ENCODE peak calls at places on chromosomes 5 and 9, in six cellular contexts. One of them, this sample, is unnamed.

GRCh38 chr5:111158105-111158744 is 66.0 kb upstream of the CAMK4 start:
- DNase-seq in IMR-90: peak; percentile 85
- DNase-seq in choroid plexus epithelial cell: peak; percentile 93
- DNase-seq in heart left ventricle: peak; percentile 39
- DNase-seq in lower leg skin: peak; percentile 78
- DNase-seq in upper lobe of right lung: no peak
- DNase-seq in this sample: peak; percentile 91

GRCh38 chr5:135355182-135355581 is 43.8 kb downstream of the MACROH2A1 start:
- DNase-seq in IMR-90: peak; percentile 53
- DNase-seq in choroid plexus epithelial cell: no peak
- DNase-seq in heart left ventricle: no peak
- DNase-seq in lower leg skin: no peak
- DNase-seq in upper lobe of right lung: no peak
- DNase-seq in this sample: no peak

GRCh38 chr9:7439355-7439978 is 360.1 kb downstream of the DMAC1 start:
- DNase-seq in IMR-90: peak; percentile 73
- DNase-seq in choroid plexus epithelial cell: peak; percentile 3
- DNase-seq in heart left ventricle: no peak
- DNase-seq in lower leg skin: no peak
- DNase-seq in upper lobe of right lung: no peak
- DNase-seq in this sample: peak; percentile 38

GRCh38 chr5:166957763-166958162 is 1333.7 kb upstream of the WWC1 start:
- DNase-seq in IMR-90: no peak
- DNase-seq in choroid plexus epithelial cell: no peak
- DNase-seq in heart left ventricle: no peak
- DNase-seq in lower leg skin: no peak
- DNase-seq in upper lobe of right lung: no peak
- DNase-seq in this sample: no peak

GRCh38 chr5:88719434-88719833 is 163.6 kb downstream of the MEF2C start:
- DNase-seq in IMR-90: no peak
- DNase-seq in choroid plexus epithelial cell: no peak
- DNase-seq in heart left ventricle: no peak
- DNase-seq in lower leg skin: no peak
- DNase-seq in upper lobe of right lung: no peak
- DNase-seq in this sample: no peak

GRCh38 chr9:3467593-3468219 is 58.1 kb downstream of the RFX3 start:
- DNase-seq in IMR-90: peak; percentile 72
- DNase-seq in choroid plexus epithelial cell: peak; percentile 90
- DNase-seq in heart left ventricle: peak; percentile 49
- DNase-seq in lower leg skin: peak; percentile 47
- DNase-seq in upper lobe of right lung: no peak
- DNase-seq in this sample: peak; percentile 81

GRCh38 chr5:74355456-74355855 is 285.1 kb downstream of the ENC1 start:
- DNase-seq in IMR-90: no peak
- DNase-seq in choroid plexus epithelial cell: no peak
- DNase-seq in heart left ventricle: no peak
- DNase-seq in lower leg skin: no peak
- DNase-seq in upper lobe of right lung: no peak
- DNase-seq in this sample: no peak

GRCh38 chr9:127583605-127584053 is 28.4 kb upstream of the STXBP1 start:
- DNase-seq in IMR-90: peak; percentile 71
- DNase-seq in choroid plexus epithelial cell: peak; percentile 70
- DNase-seq in heart left ventricle: no peak
- DNase-seq in lower leg skin: no peak
- DNase-seq in upper lobe of right lung: no peak
- DNase-seq in this sample: peak; percentile 95

GRCh38 chr5:130222638-130223037 is 318.4 kb downstream of the CHSY3 start:
- DNase-seq in IMR-90: no peak
- DNase-seq in choroid plexus epithelial cell: peak; percentile 80
- DNase-seq in heart left ventricle: no peak
- DNase-seq in lower leg skin: no peak
- DNase-seq in upper lobe of right lung: no peak
- DNase-seq in this sample: peak; percentile 51

GRCh38 chr5:83891261-83891660 is 170.6 kb upstream of the HAPLN1 start:
- DNase-seq in IMR-90: peak; percentile 45
- DNase-seq in choroid plexus epithelial cell: no peak
- DNase-seq in heart left ventricle: no peak
- DNase-seq in lower leg skin: no peak
- DNase-seq in upper lobe of right lung: no peak
- DNase-seq in this sample: peak; percentile 18

GRCh38 chr9:34592895-34593601 is 3.5 kb upstream of the CNTFR start:
- DNase-seq in IMR-90: no peak
- DNase-seq in choroid plexus epithelial cell: no peak
- DNase-seq in heart left ventricle: peak; percentile 71
- DNase-seq in lower leg skin: peak; percentile 79
- DNase-seq in upper lobe of right lung: peak; percentile 84
- DNase-seq in this sample: no peak

GRCh38 chr9:120917989-120918630 is 8.5 kb downstream of the TRAF1 start:
- DNase-seq in IMR-90: no peak
- DNase-seq in choroid plexus epithelial cell: no peak
- DNase-seq in heart left ventricle: no peak
- DNase-seq in lower leg skin: no peak
- DNase-seq in upper lobe of right lung: no peak
- DNase-seq in this sample: no peak

GRCh38 chr9:4382722-4383317 is 83.0 kb upstream of the GLIS3 start:
- DNase-seq in IMR-90: peak; percentile 23
- DNase-seq in choroid plexus epithelial cell: peak; percentile 66
- DNase-seq in heart left ventricle: no peak
- DNase-seq in lower leg skin: no peak
- DNase-seq in upper lobe of right lung: no peak
- DNase-seq in this sample: peak; percentile 60

GRCh38 chr9:37197158-37198033 is 77.0 kb downstream of the ZCCHC7 start:
- DNase-seq in IMR-90: peak; percentile 77
- DNase-seq in choroid plexus epithelial cell: peak; percentile 57
- DNase-seq in heart left ventricle: no peak
- DNase-seq in lower leg skin: no peak
- DNase-seq in upper lobe of right lung: no peak
- DNase-seq in this sample: peak; percentile 49

GRCh38 chr5:40227366-40227765 is 452.3 kb upstream of the PTGER4 start:
- DNase-seq in IMR-90: peak; percentile 91
- DNase-seq in choroid plexus epithelial cell: peak; percentile 49
- DNase-seq in heart left ventricle: no peak
- DNase-seq in lower leg skin: no peak
- DNase-seq in upper lobe of right lung: no peak
- DNase-seq in this sample: peak; percentile 37

GRCh38 chr5:42930934-42931333 is 109.2 kb downstream of the ANXA2R start:
- DNase-seq in IMR-90: peak; percentile 18
- DNase-seq in choroid plexus epithelial cell: no peak
- DNase-seq in heart left ventricle: no peak
- DNase-seq in lower leg skin: no peak
- DNase-seq in upper lobe of right lung: no peak
- DNase-seq in this sample: peak; percentile 39

GRCh38 chr9:134371731-134372130 is 45.5 kb downstream of the RXRA start:
- DNase-seq in IMR-90: no peak
- DNase-seq in choroid plexus epithelial cell: no peak
- DNase-seq in heart left ventricle: peak; percentile 77
- DNase-seq in lower leg skin: peak; percentile 82
- DNase-seq in upper lobe of right lung: peak; percentile 93
- DNase-seq in this sample: no peak

GRCh38 chr9:114390952-114391351 is 3.2 kb upstream of the AKNA start:
- DNase-seq in IMR-90: peak; percentile 18
- DNase-seq in choroid plexus epithelial cell: no peak
- DNase-seq in heart left ventricle: no peak
- DNase-seq in lower leg skin: no peak
- DNase-seq in upper lobe of right lung: no peak
- DNase-seq in this sample: no peak

GRCh38 chr5:59099270-59099994 is 516.6 kb downstream of the RAB3C start:
- DNase-seq in IMR-90: peak; percentile 96
- DNase-seq in choroid plexus epithelial cell: peak; percentile 95
- DNase-seq in heart left ventricle: no peak
- DNase-seq in lower leg skin: no peak
- DNase-seq in upper lobe of right lung: no peak
- DNase-seq in this sample: peak; percentile 55

GRCh38 chr5:134551891-134552290 is 26.4 kb downstream of the JADE2 start:
- DNase-seq in IMR-90: peak; percentile 24
- DNase-seq in choroid plexus epithelial cell: no peak
- DNase-seq in heart left ventricle: no peak
- DNase-seq in lower leg skin: no peak
- DNase-seq in upper lobe of right lung: no peak
- DNase-seq in this sample: peak; percentile 35

GRCh38 chr9:32015795-32016194 is 368.6 kb upstream of the ACO1 start:
- DNase-seq in IMR-90: no peak
- DNase-seq in choroid plexus epithelial cell: no peak
- DNase-seq in heart left ventricle: no peak
- DNase-seq in lower leg skin: no peak
- DNase-seq in upper lobe of right lung: no peak
- DNase-seq in this sample: no peak

GRCh38 chr5:141559481-141559880 is 59.3 kb downstream of the DIAPH1 start:
- DNase-seq in IMR-90: peak; percentile 73
- DNase-seq in choroid plexus epithelial cell: peak; percentile 60
- DNase-seq in heart left ventricle: peak; percentile 38
- DNase-seq in lower leg skin: no peak
- DNase-seq in upper lobe of right lung: no peak
- DNase-seq in this sample: peak; percentile 87

GRCh38 chr5:94702729-94703128 is 84.3 kb downstream of the SLF1 start:
- DNase-seq in IMR-90: no peak
- DNase-seq in choroid plexus epithelial cell: no peak
- DNase-seq in heart left ventricle: no peak
- DNase-seq in lower leg skin: no peak
- DNase-seq in upper lobe of right lung: no peak
- DNase-seq in this sample: no peak

GRCh38 chr5:134086943-134087305 is 27.6 kb upstream of the TCF7 start:
- DNase-seq in IMR-90: no peak
- DNase-seq in choroid plexus epithelial cell: no peak
- DNase-seq in heart left ventricle: no peak
- DNase-seq in lower leg skin: no peak
- DNase-seq in upper lobe of right lung: no peak
- DNase-seq in this sample: no peak

GRCh38 chr9:311837-312236 is 97.2 kb downstream of the DOCK8 start:
- DNase-seq in IMR-90: no peak
- DNase-seq in choroid plexus epithelial cell: no peak
- DNase-seq in heart left ventricle: no peak
- DNase-seq in lower leg skin: no peak
- DNase-seq in upper lobe of right lung: no peak
- DNase-seq in this sample: no peak

GRCh38 chr5:178249191-178249989 is 16.8 kb upstream of the PHYKPL start:
- DNase-seq in IMR-90: peak; percentile 48
- DNase-seq in choroid plexus epithelial cell: peak; percentile 63
- DNase-seq in heart left ventricle: no peak
- DNase-seq in lower leg skin: no peak
- DNase-seq in upper lobe of right lung: no peak
- DNase-seq in this sample: peak; percentile 40

GRCh38 chr5:96022971-96023370 is 61.3 kb upstream of the ELL2 start:
- DNase-seq in IMR-90: no peak
- DNase-seq in choroid plexus epithelial cell: no peak
- DNase-seq in heart left ventricle: no peak
- DNase-seq in lower leg skin: no peak
- DNase-seq in upper lobe of right lung: no peak
- DNase-seq in this sample: no peak

GRCh38 chr5:127299678-127300077 is 9.1 kb downstream of the MEGF10 start:
- DNase-seq in IMR-90: no peak
- DNase-seq in choroid plexus epithelial cell: peak; percentile 23
- DNase-seq in heart left ventricle: no peak
- DNase-seq in lower leg skin: no peak
- DNase-seq in upper lobe of right lung: no peak
- DNase-seq in this sample: no peak
- TF ChIP-seq CTCF in IMR-90: no peak
- TF ChIP-seq CTCF in choroid plexus epithelial cell: peak; percentile 7
- TF ChIP-seq CTCF in heart left ventricle: no peak
- TF ChIP-seq CTCF in lower leg skin: no peak
- TF ChIP-seq CTCF in upper lobe of right lung: no peak
- TF ChIP-seq CTCF in this sample: no peak

GRCh38 chr5:139904566-139905400 is 109.2 kb downstream of the PSD2 start:
- DNase-seq in IMR-90: no peak
- DNase-seq in choroid plexus epithelial cell: no peak
- DNase-seq in heart left ventricle: no peak
- DNase-seq in lower leg skin: no peak
- DNase-seq in upper lobe of right lung: peak; percentile 56
- DNase-seq in this sample: no peak
- H3K4me3 ChIP-seq in IMR-90: no peak overlapping the region
- H3K4me3 ChIP-seq in choroid plexus epithelial cell: no peak overlapping the region
- H3K4me3 ChIP-seq in heart left ventricle: peak overlapping the region; percentile 36
- H3K4me3 ChIP-seq in lower leg skin: peak overlapping the region; percentile 16
- H3K4me3 ChIP-seq in upper lobe of right lung: peak overlapping the region; percentile 46
- H3K4me3 ChIP-seq in this sample: no peak overlapping the region

GRCh38 chr5:169538935-169539334 is 44.6 kb upstream of the SPDL1 start:
- DNase-seq in IMR-90: no peak
- DNase-seq in choroid plexus epithelial cell: no peak
- DNase-seq in heart left ventricle: peak; percentile 47
- DNase-seq in lower leg skin: no peak
- DNase-seq in upper lobe of right lung: no peak
- DNase-seq in this sample: no peak
- TF ChIP-seq CTCF in IMR-90: no peak
- TF ChIP-seq CTCF in choroid plexus epithelial cell: no peak
- TF ChIP-seq CTCF in heart left ventricle: no peak
- TF ChIP-seq CTCF in lower leg skin: no peak
- TF ChIP-seq CTCF in upper lobe of right lung: no peak
- TF ChIP-seq CTCF in this sample: no peak

DNA sequence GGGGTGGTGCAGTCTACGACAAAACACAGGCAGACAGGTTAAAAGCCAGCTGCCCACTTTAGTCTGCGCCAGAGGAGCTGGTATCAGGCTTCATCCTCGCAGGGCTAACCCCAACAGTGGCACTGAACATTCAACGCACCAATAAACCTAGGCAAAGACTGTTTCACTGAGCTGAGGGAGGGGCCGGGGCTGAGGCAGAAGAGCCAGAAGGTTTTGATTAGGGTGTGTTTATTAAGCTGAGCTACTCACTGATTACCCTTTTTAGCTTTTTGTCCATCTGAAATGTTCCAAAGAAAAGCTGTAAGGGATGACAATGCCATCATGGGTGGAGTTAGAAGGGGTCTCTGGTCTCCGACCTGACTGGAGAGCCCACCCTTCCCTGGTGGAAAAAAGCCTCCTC is 1.4 kb downstream of the ZMYND19 start:
- DNase-seq in IMR-90: no peak
- DNase-seq in choroid plexus epithelial cell: no peak
- DNase-seq in heart left ventricle: no peak
- DNase-seq in lower leg skin: no peak
- DNase-seq in upper lobe of right lung: no peak
- DNase-seq in this sample: no peak
- H3K4me3 ChIP-seq in IMR-90: no peak overlapping the region
- H3K4me3 ChIP-seq in choroid plexus epithelial cell: peak overlapping the region; percentile 71
- H3K4me3 ChIP-seq in heart left ventricle: no peak overlapping the region
- H3K4me3 ChIP-seq in lower leg skin: no peak overlapping the region
- H3K4me3 ChIP-seq in upper lobe of right lung: no peak overlapping the region
- H3K4me3 ChIP-seq in this sample: peak overlapping the region; percentile 70

DNA sequence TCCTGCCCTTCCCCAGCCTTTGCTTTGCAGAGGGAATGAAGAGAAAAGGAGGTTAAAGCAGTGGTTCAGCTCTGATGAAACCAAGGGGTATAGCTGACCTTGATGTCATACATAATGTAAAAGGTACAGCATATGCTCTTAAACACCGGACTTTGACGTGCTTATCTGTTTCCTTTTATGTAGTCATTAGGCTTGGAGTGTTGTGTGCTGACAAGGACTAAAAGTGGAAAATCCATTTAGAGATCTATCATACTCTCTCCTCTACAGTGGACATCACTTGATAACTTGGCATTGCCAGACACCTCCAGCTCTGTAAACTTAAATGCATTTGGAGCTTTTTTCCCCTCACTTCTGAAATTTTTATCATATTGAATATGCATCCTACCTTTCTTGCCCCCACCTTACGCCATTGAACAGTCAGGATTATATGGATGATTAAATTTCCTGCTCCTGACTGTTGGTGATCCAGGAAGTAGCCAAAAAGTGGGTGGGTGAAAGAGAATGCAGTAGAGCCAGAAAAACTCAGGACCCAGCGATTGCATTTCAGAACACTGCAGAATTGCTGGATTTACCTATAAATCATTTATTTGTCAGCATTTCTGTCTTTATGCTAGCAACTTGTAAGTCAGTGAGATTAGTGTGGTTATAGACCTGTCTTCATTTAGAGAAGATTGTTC is 4.1 kb downstream of the TNFAIP8 start:
- DNase-seq in IMR-90: no peak
- DNase-seq in choroid plexus epithelial cell: no peak
- DNase-seq in heart left ventricle: no peak
- DNase-seq in lower leg skin: no peak
- DNase-seq in upper lobe of right lung: no peak
- DNase-seq in this sample: no peak
- TF ChIP-seq CTCF in IMR-90: no peak
- TF ChIP-seq CTCF in choroid plexus epithelial cell: no peak
- TF ChIP-seq CTCF in heart left ventricle: no peak
- TF ChIP-seq CTCF in lower leg skin: no peak
- TF ChIP-seq CTCF in upper lobe of right lung: no peak
- TF ChIP-seq CTCF in this sample: no peak